ENCODE peak calls at places on chromosome X, in nine cellular contexts. M is astrocyte of the spinal cord, K is stomach, D is esophagus squamous epithelium, S is breast epithelium, Z is pancreas, F is AG09319, Y is left lung, N is astrocyte of the cerebellum. P is an unnamed sample.

GRCh38 chrX:8971116-8971515 is 62.8 kb downstream of the FAM9B start:
- DNase-seq in M (peak), K (no peak), D (no peak), S (no peak), Z (no peak), F (peak), Y (no peak), N (peak), P (no peak)

GRCh38 chrX:42680651-42681050 is 97.3 kb downstream of the PPP1R2C start:
- DNase-seq in M (peak), K (no peak), D (no peak), S (no peak), Z (peak), F (no peak), Y (no peak), N (no peak), P (no peak)

GRCh38 chrX:13473666-13474516 is 95.5 kb upstream of the EGFL6 start:
- DNase-seq in M (peak), K (no peak), D (no peak), S (no peak), Z (no peak), F (no peak), Y (no peak), N (no peak), P (no peak)

GRCh38 chrX:154714925-154715324 is 36.0 kb downstream of the GAB3 start:
- DNase-seq in M (peak), K (no peak), D (no peak), S (no peak), Z (no peak), F (no peak), Y (no peak), N (no peak), P (no peak)

GRCh38 chrX:152074163-152074562 is 64.2 kb downstream of the MAGEA10 start:
- DNase-seq in M (no peak), K (no peak), D (no peak), S (no peak), Z (no peak), F (no peak), Y (no peak), N (no peak), P (no peak)

GRCh38 chrX:68504237-68504636 is 5.4 kb downstream of the YIPF6 start:
- DNase-seq in M (peak), K (no peak), D (no peak), S (no peak), Z (no peak), F (no peak), Y (no peak), N (no peak), P (no peak)

GRCh38 chrX:29617725-29618124 is 597.6 kb upstream of the MAGEB2 start:
- DNase-seq in M (no peak), K (no peak), D (no peak), S (no peak), Z (no peak), F (no peak), Y (no peak), N (no peak), P (no peak)

GRCh38 chrX:103607385-103608304 is at the start of gene TCEAL3:
- DNase-seq in M (peak), K (peak), D (peak), S (peak), Z (peak), F (no peak), Y (peak), N (no peak), P (peak)

GRCh38 chrX:31580726-31581125 is 508.9 kb upstream of the FTHL17 start:
- DNase-seq in M (peak), K (no peak), D (no peak), S (no peak), Z (no peak), F (no peak), Y (no peak), N (peak), P (no peak)

GRCh38 chrX:12080265-12080664 is 58.0 kb upstream of the FRMPD4 start:
- DNase-seq in M (peak), K (no peak), D (no peak), S (no peak), Z (no peak), F (peak), Y (no peak), N (no peak), P (no peak)

GRCh38 chrX:12970691-12971202 is 4.2 kb upstream of the TMSB4X start:
- DNase-seq in M (peak), K (no peak), D (no peak), S (no peak), Z (no peak), F (no peak), Y (no peak), N (no peak), P (no peak)

GRCh38 chrX:129593137-129593536 is 53.1 kb downstream of the OCRL start:
- DNase-seq in M (peak), K (no peak), D (no peak), S (no peak), Z (no peak), F (peak), Y (no peak), N (peak), P (no peak)

GRCh38 chrX:31260351-31260750 is 188.5 kb upstream of the FTHL17 start:
- DNase-seq in M (peak), K (no peak), D (no peak), S (no peak), Z (no peak), F (no peak), Y (no peak), N (peak), P (no peak)

GRCh38 chrX:45758738-45759397 is 558.2 kb upstream of the DIPK2B start:
- DNase-seq in M (peak), K (no peak), D (no peak), S (no peak), Z (no peak), F (no peak), Y (no peak), N (no peak), P (no peak)

GRCh38 chrX:20372533-20372932 is 105.8 kb upstream of the RPS6KA3 start:
- DNase-seq in M (no peak), K (no peak), D (no peak), S (no peak), Z (no peak), F (no peak), Y (no peak), N (no peak), P (no peak)

GRCh38 chrX:7432901-7433300 is 284.9 kb upstream of the PUDP start:
- DNase-seq in M (no peak), K (no peak), D (no peak), S (no peak), Z (no peak), F (no peak), Y (no peak), N (no peak), P (no peak)

GRCh38 chrX:148504412-148504950 is 4.1 kb downstream of the AFF2 start:
- DNase-seq in M (no peak), K (no peak), D (no peak), S (no peak), Z (no peak), F (no peak), Y (no peak), N (no peak), P (no peak)

GRCh38 chrX:153865321-153865580 is 20.7 kb downstream of the L1CAM start:
- DNase-seq in M (no peak), K (no peak), D (no peak), S (no peak), Z (no peak), F (no peak), Y (no peak), N (no peak), P (no peak)

GRCh38 chrX:139776614-139777013 is 68.6 kb upstream of the MCF2 start:
- DNase-seq in M (no peak), K (no peak), D (no peak), S (no peak), Z (no peak), F (no peak), Y (no peak), N (no peak), P (no peak)

GRCh38 chrX:74346124-74346523 is 42.1 kb downstream of the ZCCHC13 start:
- DNase-seq in M (no peak), K (no peak), D (no peak), S (no peak), Z (no peak), F (no peak), Y (no peak), N (no peak), P (no peak)

GRCh38 chrX:154661200-154661599 is 7.8 kb upstream of the CTAG2 start:
- DNase-seq in M (no peak), K (no peak), D (no peak), S (no peak), Z (no peak), F (no peak), Y (no peak), N (no peak), P (no peak)

GRCh38 chrX:10423716-10424115 is 196.7 kb downstream of the MID1 start:
- DNase-seq in M (no peak), K (no peak), D (no peak), S (no peak), Z (no peak), F (no peak), Y (no peak), N (no peak), P (no peak)
- TF ChIP-seq CTCF in M (no peak), K (no peak), D (no peak), S (no peak), Z (no peak), F (no peak), Y (no peak), N (no peak), P (no peak)

GRCh38 chrX:102129473-102129872 is 4.0 kb downstream of the TCEAL2 start:
- DNase-seq in M (peak), K (no peak), D (no peak), S (no peak), Z (no peak), F (no peak), Y (no peak), N (no peak), P (no peak)
- TF ChIP-seq CTCF in M (peak), K (peak), D (peak), S (peak), Z (no peak), F (peak), Y (no peak), N (peak), P (peak)

DNA sequence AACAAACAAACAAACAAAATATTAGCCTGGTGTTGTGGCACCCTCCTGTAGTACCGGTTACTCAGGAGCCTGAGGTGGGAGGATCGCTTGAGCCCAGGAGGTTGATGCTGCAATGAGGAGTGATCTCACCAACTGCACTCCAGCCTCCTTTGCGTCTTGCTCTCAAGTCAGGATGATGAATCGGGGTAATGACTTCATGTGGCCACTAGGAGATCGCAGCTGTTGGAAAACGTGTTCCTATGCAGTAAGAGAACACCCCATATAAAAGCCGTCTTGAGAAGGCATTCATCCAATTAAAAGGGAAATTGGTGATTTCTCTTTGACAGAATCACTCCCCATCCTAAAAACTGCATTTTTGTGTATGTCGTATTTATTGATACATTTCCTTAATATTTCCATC is 6.9 kb downstream of the CCNB3 start:
- DNase-seq in M (no peak), K (no peak), D (no peak), S (no peak), Z (no peak), F (no peak), Y (no peak), N (no peak), P (no peak)
- TF ChIP-seq CTCF in M (peak), K (no peak), D (no peak), S (no peak), Z (peak), F (peak), Y (peak), N (peak), P (peak)

DNA sequence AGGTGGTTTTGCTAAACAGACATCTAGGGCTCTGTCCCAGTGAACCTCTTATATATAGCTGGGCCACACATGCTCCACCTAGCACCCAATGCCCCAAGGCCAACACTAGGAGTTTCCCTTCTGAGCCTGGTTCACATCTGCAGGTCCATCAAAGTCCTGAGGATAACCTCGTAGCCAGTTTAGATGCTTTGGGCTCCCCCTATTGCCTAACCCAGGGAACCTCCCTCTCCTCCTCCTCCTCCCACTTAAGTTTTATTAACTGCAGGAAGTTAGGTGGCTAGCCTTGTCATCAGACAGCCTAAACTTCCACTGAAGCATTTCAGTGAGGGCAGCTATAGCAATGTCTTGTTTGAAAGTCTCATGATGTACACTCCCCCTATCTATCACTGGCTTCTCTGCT is 88.0 kb downstream of the GUCY2F start:
- DNase-seq in M (no peak), K (no peak), D (no peak), S (no peak), Z (no peak), F (no peak), Y (no peak), N (no peak), P (no peak)
- TF ChIP-seq CTCF in M (no peak), K (no peak), D (no peak), S (no peak), Z (no peak), F (no peak), Y (no peak), N (no peak), P (no peak)

GRCh38 chrX:133045986-133046385 is 50.9 kb downstream of the USP26 start:
- DNase-seq in M (peak), K (no peak), D (no peak), S (no peak), Z (no peak), F (no peak), Y (no peak), N (no peak), P (no peak)
- TF ChIP-seq CTCF in M (peak), K (no peak), D (peak), S (no peak), Z (no peak), F (no peak), Y (no peak), N (peak), P (no peak)

GRCh38 chrX:70960728-70961127 is 29.8 kb upstream of the SLC7A3 start:
- DNase-seq in M (no peak), K (no peak), D (no peak), S (no peak), Z (no peak), F (no peak), Y (no peak), N (no peak), P (no peak)
- TF ChIP-seq CTCF in M (no peak), K (no peak), D (peak), S (no peak), Z (no peak), F (no peak), Y (no peak), N (no peak), P (no peak)

GRCh38 chrX:17535229-17535628 is 160.2 kb downstream of the NHS start:
- DNase-seq in M (no peak), K (peak), D (no peak), S (no peak), Z (peak), F (no peak), Y (no peak), N (no peak), P (no peak)
- TF ChIP-seq CTCF in M (peak), K (no peak), D (peak), S (no peak), Z (peak), F (peak), Y (peak), N (peak), P (peak)

GRCh38 chrX:1935805-1936204 is 320.9 kb downstream of the ASMT start:
- DNase-seq in M (no peak), K (no peak), D (no peak), S (no peak), Z (no peak), F (no peak), Y (no peak), N (no peak), P (no peak)
- TF ChIP-seq CTCF in M (no peak), K (no peak), D (no peak), S (no peak), Z (no peak), F (no peak), Y (no peak), N (no peak), P (no peak)

P was measured in psoas muscle.